ENCODE peak calls at places on chromosomes 11 and 22, in four cellular contexts. F is cardiac muscle cell, Z is stomach, M is Peyer's patch. S is an unnamed sample.

GRCh38 chr11:39990413-39990812 is 1469.0 kb downstream of the LRRC4C start:
- DNase-seq in M (no peak), Z (no peak), F (no peak), S (no peak)

GRCh38 chr11:104694259-104695070 is 203.8 kb downstream of the CASP12 start:
- DNase-seq in Z (no peak), M (no peak), F (peak), S (no peak)

GRCh38 chr11:86940122-86940777 is 14.9 kb downstream of the FZD4 start:
- DNase-seq in Z (peak), M (no peak), F (peak), S (peak)

GRCh38 chr22:50189849-50190181 is 4.1 kb downstream of the TRABD start:
- DNase-seq in M (no peak), F (no peak), Z (no peak), S (no peak)

GRCh38 chr11:12900496-12900895 is 108.6 kb upstream of the RASSF10 start:
- DNase-seq in Z (no peak), M (no peak), F (peak), S (no peak)

GRCh38 chr11:57798905-57799559 is 37.4 kb downstream of the CTNND1 start:
- DNase-seq in F (peak), Z (peak), M (peak), S (peak)

GRCh38 chr22:41504397-41504796 is 35.5 kb downstream of the ACO2 start:
- DNase-seq in M (no peak), Z (no peak), F (peak), S (no peak)

GRCh38 chr11:76701701-76702100 is 31.2 kb upstream of the LRRC32 start:
- DNase-seq in F (peak), M (no peak), Z (no peak), S (no peak)

GRCh38 chr11:118283756-118284350 is 19.8 kb upstream of the MPZL2 start:
- DNase-seq in F (no peak), M (no peak), Z (no peak), S (no peak)

GRCh38 chr11:121416909-121417567 is 35.1 kb upstream of the SORL1 start:
- DNase-seq in M (peak), F (peak), Z (peak), S (peak)

GRCh38 chr11:69648679-69649575 is 8.0 kb downstream of the CCND1 start:
- DNase-seq in M (peak), Z (no peak), F (no peak), S (no peak)

GRCh38 chr11:116732740-116733385 is 39.9 kb downstream of the BUD13 start:
- DNase-seq in F (peak), Z (peak), M (peak), S (peak)

GRCh38 chr11:122140535-122140934 is 24.5 kb upstream of the BLID start:
- DNase-seq in F (peak), Z (no peak), M (no peak), S (no peak)

GRCh38 chr22:21102659-21103267 is 57.0 kb downstream of the LRRC74B start:
- DNase-seq in Z (peak), F (peak), M (peak), S (peak)

GRCh38 chr11:69563946-69564780 is 76.8 kb upstream of the CCND1 start:
- DNase-seq in M (no peak), F (no peak), Z (no peak), S (no peak)

GRCh38 chr11:126317681-126318641 is 14.1 kb downstream of the DCPS start:
- DNase-seq in M (peak), Z (no peak), F (peak), S (peak)

GRCh38 chr11:70212227-70212811 is 9.2 kb downstream of the FADD start:
- DNase-seq in M (peak), Z (peak), F (no peak), S (peak)

GRCh38 chr22:23065495-23066122 is 4.7 kb upstream of the GNAZ start:
- DNase-seq in Z (peak), M (peak), F (no peak), S (no peak)

GRCh38 chr11:114651145-114651718 is 27.1 kb upstream of the NXPE2 start:
- DNase-seq in Z (no peak), F (no peak), M (no peak), S (no peak)

GRCh38 chr11:129489254-129489653 is 113.6 kb downstream of the BARX2 start:
- DNase-seq in M (no peak), Z (no peak), F (no peak), S (no peak)

GRCh38 chr22:46453006-46453828 is 84.2 kb downstream of the CELSR1 start:
- DNase-seq in Z (peak), M (no peak), F (peak), S (no peak)

GRCh38 chr11:95453616-95454118 is 222.7 kb upstream of the SESN3 start:
- DNase-seq in Z (peak), M (no peak), F (peak), S (peak)

GRCh38 chr11:90134420-90135003 is at the start of gene NAALAD2:
- DNase-seq in F (peak), M (peak), Z (no peak), S (peak)

GRCh38 chr11:37710031-37710430 is 1112.0 kb upstream of the RAG2 start:
- DNase-seq in M (no peak), Z (no peak), F (peak), S (no peak)

GRCh38 chr11:91820709-91821108 is 403.9 kb upstream of the FAT3 start:
- DNase-seq in F (no peak), Z (no peak), M (no peak), S (no peak)

GRCh38 chr11:26087095-26087935 is 244.6 kb upstream of the ANO3 start:
- DNase-seq in Z (no peak), F (no peak), M (no peak), S (no peak)

GRCh38 chr22:22071455-22071854 is 88.9 kb upstream of the TOP3B start:
- DNase-seq in F (no peak), M (no peak), Z (no peak), S (no peak)

GRCh38 chr11:116093481-116093880 is 589.3 kb upstream of the CADM1 start:
- DNase-seq in Z (no peak), M (no peak), F (no peak), S (no peak)

GRCh38 chr11:27395556-27396258 is 32.7 kb upstream of the CCDC34 start:
- DNase-seq in Z (peak), M (no peak), F (peak), S (peak)

GRCh38 chr11:120432056-120433018 is 79.2 kb upstream of the GRIK4 start:
- DNase-seq in Z (no peak), F (peak), M (no peak), S (no peak)

GRCh38 chr11:94400839-94401772 is at the start of gene GPR83:
- DNase-seq in F (peak), Z (no peak), M (no peak), S (peak)

GRCh38 chr11:69923641-69924307 is 104.6 kb upstream of the FGF3 start:
- DNase-seq in F (no peak), Z (no peak), M (peak), S (no peak)

GRCh38 chr22:44676441-44677298 is 25.3 kb upstream of the PRR5 start:
- DNase-seq in Z (peak), M (peak), F (peak), S (no peak)

GRCh38 chr11:75760243-75760642 is 8.3 kb upstream of the DGAT2 start:
- DNase-seq in M (no peak), F (no peak), Z (no peak), S (no peak)

GRCh38 chr11:125036933-125037332 is 26.2 kb upstream of the SLC37A2 start:
- DNase-seq in Z (no peak), M (no peak), F (peak), S (no peak)

GRCh38 chr11:125449586-125449985 is 46.5 kb downstream of the FEZ1 start:
- DNase-seq in Z (no peak), F (no peak), M (no peak), S (no peak)

GRCh38 chr11:95459268-95460040 is 228.5 kb upstream of the SESN3 start:
- DNase-seq in F (peak), Z (no peak), M (no peak), S (no peak)

GRCh38 chr11:75520688-75521087 is 5.1 kb downstream of the GDPD5 start:
- DNase-seq in F (no peak), M (no peak), Z (no peak), S (no peak)

GRCh38 chr11:16795146-16795545 is 56.7 kb downstream of the C11orf58 start:
- DNase-seq in F (no peak), Z (no peak), M (no peak), S (no peak)

GRCh38 chr11:16793009-16793408 is 54.6 kb downstream of the C11orf58 start:
- DNase-seq in F (no peak), Z (no peak), M (peak), S (no peak)

GRCh38 chr11:16792426-16792825 is 54.0 kb downstream of the C11orf58 start:
- DNase-seq in Z (no peak), F (peak), M (no peak), S (no peak)

GRCh38 chr11:16794047-16794818 is 55.8 kb downstream of the C11orf58 start:
- DNase-seq in Z (no peak), M (peak), F (no peak), S (no peak)

GRCh38 chr11:16793511-16793910 is 55.1 kb downstream of the C11orf58 start:
- DNase-seq in Z (no peak), M (no peak), F (no peak), S (no peak)
- H3K27ac ChIP-seq in Z (no peak), M (no peak), F (no peak), S (peak)

GRCh38 chr11:811446-812245 is 1.9 kb downstream of the RPLP2 start:
- DNase-seq in F (no peak), M (no peak), Z (no peak), S (no peak)
- TF ChIP-seq CTCF in F (peak), M (no peak), Z (no peak), S (no peak)

DNA sequence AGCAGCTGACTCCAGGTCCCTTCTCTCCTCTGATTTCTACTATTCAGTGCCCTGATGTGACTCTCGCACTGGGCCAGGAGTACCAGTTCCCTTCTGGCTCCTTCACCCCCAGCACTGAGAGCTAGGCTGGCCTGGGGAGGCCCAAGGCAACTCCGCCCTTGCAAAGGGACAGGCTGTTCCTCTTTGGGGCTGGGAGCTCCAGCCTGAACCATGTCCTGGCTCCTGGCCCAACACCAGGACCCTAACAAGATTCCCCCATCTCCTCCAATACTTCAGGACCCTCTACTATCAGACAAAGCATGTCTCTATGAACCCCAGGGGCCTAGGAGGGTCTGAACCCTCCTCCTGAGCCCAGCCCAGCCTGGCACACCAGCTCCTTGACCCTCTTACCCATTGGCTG is 12.6 kb downstream of the CREB3L1 start:
- DNase-seq in Z (no peak), F (no peak), M (no peak), S (no peak)
- H3K4me3 ChIP-seq in Z (no peak), F (no peak), M (no peak), S (no peak)

DNA sequence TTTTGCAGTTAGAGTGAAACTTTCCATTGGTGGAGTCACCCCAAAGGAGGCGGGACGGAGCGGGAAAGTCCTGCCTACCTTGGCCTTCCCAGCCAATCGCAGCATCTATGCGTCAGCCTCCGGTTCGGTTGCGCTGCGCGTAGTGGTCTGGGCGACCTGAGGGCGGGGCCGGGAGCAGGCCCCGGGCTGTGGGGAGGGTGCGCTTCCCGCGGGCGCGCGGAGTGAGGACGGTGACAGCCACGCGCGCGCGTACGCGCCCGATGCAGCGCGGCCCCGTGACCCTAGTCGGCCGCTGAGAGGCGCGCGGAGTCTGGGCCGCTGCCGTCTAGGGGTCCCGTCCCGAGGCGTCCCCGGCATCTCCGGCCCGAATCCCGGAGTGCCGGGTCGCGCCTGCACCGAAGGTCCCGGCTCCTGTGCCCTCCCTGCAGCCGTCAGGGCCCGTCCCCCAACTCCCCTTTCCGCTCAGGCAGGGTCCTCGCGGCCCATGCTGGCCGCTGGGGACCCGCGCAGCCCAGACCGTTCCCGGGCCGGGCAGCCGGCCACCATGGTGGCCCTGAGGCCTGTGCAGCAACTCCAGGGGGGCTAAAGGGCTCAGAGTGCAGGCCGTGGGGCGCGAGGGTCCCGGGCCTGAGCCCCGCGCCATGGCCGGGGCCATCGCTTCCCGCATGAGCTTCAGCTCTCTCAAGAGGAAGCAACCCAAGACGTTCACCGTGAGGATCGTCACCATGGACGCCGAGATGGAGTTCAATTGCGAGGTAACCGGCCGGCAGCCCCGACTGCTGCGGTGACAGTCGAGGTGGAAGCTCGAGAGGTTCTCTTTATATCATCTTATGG is at the start of gene NF2:
- DNase-seq in F (peak), M (peak), Z (peak), S (peak)
- H3K27ac ChIP-seq in F (peak), M (peak), Z (peak), S (peak)

GRCh38 chr11:113274708-113275582 is 39.4 kb upstream of the TTC12 start:
- DNase-seq in Z (no peak), M (no peak), F (peak), S (no peak)
- TF ChIP-seq CTCF in Z (no peak), M (no peak), F (peak), S (no peak)

GRCh38 chr11:82867495-82868082 is 32.6 kb downstream of the PRCP start:
- DNase-seq in F (peak), M (peak), Z (peak), S (peak)
- H3K4me3 ChIP-seq in F (no peak), M (peak), Z (no peak), S (no peak)

GRCh38 chr11:46896719-46897406 is 21.5 kb downstream of the LRP4 start:
- DNase-seq in F (peak), M (no peak), Z (no peak), S (no peak)
- H3K27ac ChIP-seq in F (no peak), M (no peak), Z (no peak), S (no peak)